ENCODE peak calls at places on chromosomes 3 and 15, in nine cellular contexts. U is fibroblast of mammary gland, Y is A549, L is osteoblast, J is hepatocyte, H is lower lobe of right lung, P is AG04450, K is keratinocyte, D is colonic mucosa. N is an unnamed sample.

GRCh38 chr3:172569128-172570008 is 46.1 kb upstream of the TNFSF10 start:
- DNase-seq in U (no peak), Y (no peak), L (no peak), J (no peak), H (no peak), P (no peak), K (no peak), D (no peak), N (no peak)

GRCh38 chr15:39720721-39721611 is 61.7 kb downstream of the FSIP1 start:
- DNase-seq in U (peak), Y (no peak), L (peak), J (peak), H (no peak), P (peak), K (peak), D (no peak), N (no peak)

GRCh38 chr3:134084230-134084950 is 54.7 kb upstream of the SLCO2A1 start:
- DNase-seq in U (no peak), Y (no peak), L (no peak), J (no peak), H (no peak), P (no peak), K (no peak), D (no peak), N (no peak)

GRCh38 chr3:134839990-134840389 is 44.9 kb downstream of the EPHB1 start:
- DNase-seq in U (no peak), Y (no peak), L (no peak), J (no peak), H (no peak), P (no peak), K (no peak), D (no peak), N (no peak)

GRCh38 chr3:42090973-42091731 is at the start of gene TRAK1:
- DNase-seq in U (peak), Y (no peak), L (peak), J (peak), H (no peak), P (no peak), K (peak), D (no peak), N (no peak)

GRCh38 chr3:33704891-33705290 is 13.2 kb downstream of the CLASP2 start:
- DNase-seq in U (no peak), Y (no peak), L (no peak), J (no peak), H (no peak), P (no peak), K (no peak), D (no peak), N (no peak)

GRCh38 chr3:194315088-194315964 is 35.8 kb downstream of the CPN2 start:
- DNase-seq in U (peak), Y (peak), L (peak), J (peak), H (peak), P (no peak), K (no peak), D (peak), N (peak)

GRCh38 chr3:29718661-29719065 is 437.8 kb downstream of the RBMS3 start:
- DNase-seq in U (no peak), Y (no peak), L (no peak), J (peak), H (no peak), P (no peak), K (peak), D (no peak), N (no peak)

GRCh38 chr3:122350814-122351418 is 25.9 kb downstream of the CSTA start:
- DNase-seq in U (peak), Y (no peak), L (no peak), J (no peak), H (no peak), P (peak), K (no peak), D (peak), N (no peak)

GRCh38 chr3:182492536-182492935 is 300.8 kb upstream of the ATP11B start:
- DNase-seq in U (no peak), Y (no peak), L (no peak), J (no peak), H (no peak), P (no peak), K (no peak), D (no peak), N (no peak)

GRCh38 chr3:58063022-58063421 is 54.8 kb downstream of the FLNB start:
- DNase-seq in U (no peak), Y (no peak), L (no peak), J (no peak), H (no peak), P (no peak), K (no peak), D (no peak), N (no peak)

GRCh38 chr3:157582634-157582968 is 79.4 kb upstream of the VEPH1 start:
- DNase-seq in U (no peak), Y (no peak), L (no peak), J (no peak), H (no peak), P (no peak), K (no peak), D (no peak), N (no peak)

GRCh38 chr15:53716909-53717878 is 42.3 kb downstream of the WDR72 start:
- DNase-seq in U (peak), Y (no peak), L (peak), J (peak), H (no peak), P (no peak), K (no peak), D (no peak), N (no peak)

GRCh38 chr3:35183915-35184675 is 455.2 kb upstream of the ARPP21 start:
- DNase-seq in U (peak), Y (no peak), L (no peak), J (no peak), H (no peak), P (no peak), K (no peak), D (no peak), N (no peak)

DNA sequence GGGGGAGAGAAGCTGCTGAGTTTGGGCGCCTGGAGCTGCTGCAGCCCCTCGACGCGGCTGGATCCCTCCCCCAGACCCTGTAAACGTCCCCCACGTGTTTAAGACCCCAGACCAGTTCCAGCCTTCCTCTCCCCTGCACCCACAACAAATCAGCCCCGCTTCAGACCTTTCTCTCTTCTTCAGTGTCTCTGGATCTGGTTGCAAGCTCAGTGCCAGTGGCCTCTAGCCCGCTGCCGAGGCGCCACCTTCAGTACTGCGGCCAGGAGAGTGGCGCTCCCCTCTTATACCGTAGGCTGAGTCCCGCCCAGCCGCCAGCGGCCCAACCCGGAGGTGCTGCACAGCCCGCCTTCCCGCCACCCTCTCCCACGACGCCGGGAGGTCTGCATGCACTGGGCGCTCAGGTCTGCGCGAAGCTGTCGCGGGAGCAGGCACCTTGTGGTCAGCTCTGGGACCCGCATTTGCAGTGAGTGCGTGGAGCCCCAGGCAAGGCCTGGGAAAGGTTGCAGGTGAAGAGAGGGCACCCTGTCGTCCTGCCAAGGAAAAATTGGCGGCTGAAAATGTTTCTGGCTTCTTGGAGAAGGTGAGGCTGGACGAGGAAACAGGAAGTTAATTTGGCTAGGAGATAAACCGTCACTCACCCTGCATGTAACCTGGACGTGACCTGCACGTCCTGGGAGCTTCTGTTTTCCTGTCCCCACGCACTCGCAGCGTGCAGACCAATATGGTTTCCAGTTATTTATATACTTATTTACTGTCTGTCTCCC is at the start of gene C2CD4B:
- DNase-seq in U (no peak), Y (peak), L (peak), J (peak), H (peak), P (no peak), K (no peak), D (peak), N (peak)
- TF ChIP-seq CTCF in U (no peak), Y (no peak), L (no peak), J (peak), H (peak), P (no peak), K (peak), D (no peak), N (no peak)

GRCh38 chr3:191094057-191094456 is 105.0 kb upstream of the OSTN start:
- DNase-seq in U (peak), Y (no peak), L (peak), J (no peak), H (no peak), P (peak), K (peak), D (no peak), N (no peak)
- H3K4me3 ChIP-seq in U (peak), Y (no peak), L (no peak), J (no peak), H (no peak), P (no peak), K (no peak), D (no peak), N (no peak)

GRCh38 chr15:61216519-61216918 is 12.6 kb downstream of the RORA start:
- DNase-seq in U (no peak), Y (no peak), L (no peak), J (peak), H (no peak), P (no peak), K (no peak), D (no peak), N (peak)
- TF ChIP-seq CTCF in U (no peak), Y (no peak), L (no peak), J (peak), H (no peak), P (no peak), K (peak), D (no peak), N (peak)

GRCh38 chr15:100878601-100879000 is 1.0 kb upstream of the ALDH1A3 start:
- DNase-seq in U (no peak), Y (no peak), L (no peak), J (no peak), H (no peak), P (no peak), K (no peak), D (no peak), N (no peak)
- H3K4me3 ChIP-seq in U (peak), Y (peak), L (no peak), J (no peak), H (peak), P (no peak), K (peak), D (peak), N (peak)

GRCh38 chr3:178129109-178129508 is 407.1 kb upstream of the KCNMB2 start:
- DNase-seq in U (peak), Y (no peak), L (no peak), J (no peak), H (no peak), P (no peak), K (no peak), D (no peak), N (no peak)
- TF ChIP-seq CTCF in U (no peak), Y (no peak), L (no peak), J (no peak), H (no peak), P (no peak), K (no peak), D (no peak), N (no peak)

N was measured in LNCaP clone FGC.